ENCODE peak calls at places on chromosome 4, in seven cellular contexts. O is heart right ventricle, W is right lobe of liver, D is astrocyte of the spinal cord, L is fibroblast of the aortic adventitia, A is osteoblast, S is mesendoderm. Y is an unnamed sample.

GRCh38 chr4:80539190-80539589 is 203.7 kb downstream of the CFAP299 start:
- DNase-seq in D (no peak), W (no peak), O (no peak), L (no peak), S (peak; percentile 44), A (no peak), Y (no peak)

GRCh38 chr4:80615099-80615498 is 279.6 kb downstream of the CFAP299 start:
- DNase-seq in L (no peak), D (no peak), W (no peak), S (no peak), A (no peak), O (no peak), Y (no peak)

GRCh38 chr4:648579-649292 is 23.4 kb downstream of the PDE6B start:
- DNase-seq in W (no peak), D (no peak), L (no peak), O (no peak), S (peak; percentile 22), A (peak; percentile 55), Y (no peak)

GRCh38 chr4:1345905-1346780 is 865 bp upstream of the UVSSA start:
- DNase-seq in W (peak; percentile 55), A (peak; percentile 94), O (peak; percentile 57), L (peak; percentile 29), S (peak; percentile 86), D (peak; percentile 43), Y (peak; percentile 40)

GRCh38 chr4:4853371-4853823 is 6.1 kb upstream of the MSX1 start:
- DNase-seq in D (no peak), A (peak; percentile 86), S (peak; percentile 34), O (no peak), L (no peak), W (no peak), Y (no peak)

GRCh38 chr4:151152033-151152432 is 52.6 kb downstream of the RPS3A start:
- DNase-seq in L (peak; percentile 82), A (peak; percentile 9), D (no peak), O (no peak), W (no peak), S (peak; percentile 13), Y (peak; percentile 69)

GRCh38 chr4:162163892-162164759 is at the start of gene FSTL5:
- DNase-seq in S (peak; percentile 99), D (peak; percentile 79), L (no peak), W (peak; percentile 26), O (peak; percentile 5), A (no peak), Y (peak; percentile 25)

GRCh38 chr4:45186249-45186648 is 459.9 kb upstream of the GNPDA2 start:
- DNase-seq in O (no peak), L (no peak), A (no peak), W (no peak), S (no peak), D (no peak), Y (no peak)

GRCh38 chr4:132593717-132594400 is 555.2 kb upstream of the PCDH10 start:
- DNase-seq in A (no peak), L (no peak), O (no peak), D (peak; percentile 16), W (no peak), S (no peak), Y (no peak)

GRCh38 chr4:56668267-56668666 is 12.8 kb downstream of the HOPX start:
- DNase-seq in S (peak; percentile 71), O (no peak), A (no peak), D (no peak), W (no peak), L (no peak), Y (peak; percentile 43)

GRCh38 chr4:6162885-6163284 is 37.5 kb downstream of the JAKMIP1 start:
- DNase-seq in O (no peak), A (no peak), D (no peak), L (no peak), W (no peak), S (no peak), Y (no peak)

GRCh38 chr4:169773889-169774288 is 16.1 kb upstream of the HPF1 start:
- DNase-seq in L (no peak), D (no peak), S (no peak), W (no peak), A (no peak), O (no peak), Y (no peak)

GRCh38 chr4:6085028-6085942 is 67.1 kb upstream of the C4orf50 start:
- DNase-seq in A (no peak), W (no peak), S (no peak), D (no peak), L (no peak), O (no peak), Y (no peak)

GRCh38 chr4:11426716-11427115 is 2.0 kb downstream of the HS3ST1 start:
- DNase-seq in A (peak; percentile 73), L (peak; percentile 41), S (peak; percentile 29), O (no peak), D (peak; percentile 5), W (no peak), Y (peak; percentile 43)

GRCh38 chr4:40887690-40888089 is 137.9 kb downstream of the NSUN7 start:
- DNase-seq in S (no peak), D (peak; percentile 77), O (no peak), A (peak; percentile 83), L (peak; percentile 35), W (no peak), Y (peak; percentile 83)

GRCh38 chr4:1402516-1403101 is 3.6 kb downstream of the NKX1-1 start:
- DNase-seq in O (no peak), A (peak; percentile 90), S (no peak), D (no peak), W (no peak), L (no peak), Y (no peak)

GRCh38 chr4:7646384-7647061 is 211.8 kb upstream of the PSAPL1 start:
- DNase-seq in W (peak; percentile 36), O (no peak), L (no peak), D (no peak), S (no peak), A (peak; percentile 65), Y (no peak)

GRCh38 chr4:87250294-87250693 is 29.9 kb upstream of the KLHL8 start:
- DNase-seq in A (no peak), L (no peak), S (no peak), O (no peak), D (no peak), W (no peak), Y (no peak)

GRCh38 chr4:182578402-182578801 is 335.2 kb downstream of the TENM3 start:
- DNase-seq in O (no peak), S (peak; percentile 93), W (no peak), L (peak; percentile 22), D (peak; percentile 60), A (peak; percentile 63), Y (peak; percentile 28)

DNA sequence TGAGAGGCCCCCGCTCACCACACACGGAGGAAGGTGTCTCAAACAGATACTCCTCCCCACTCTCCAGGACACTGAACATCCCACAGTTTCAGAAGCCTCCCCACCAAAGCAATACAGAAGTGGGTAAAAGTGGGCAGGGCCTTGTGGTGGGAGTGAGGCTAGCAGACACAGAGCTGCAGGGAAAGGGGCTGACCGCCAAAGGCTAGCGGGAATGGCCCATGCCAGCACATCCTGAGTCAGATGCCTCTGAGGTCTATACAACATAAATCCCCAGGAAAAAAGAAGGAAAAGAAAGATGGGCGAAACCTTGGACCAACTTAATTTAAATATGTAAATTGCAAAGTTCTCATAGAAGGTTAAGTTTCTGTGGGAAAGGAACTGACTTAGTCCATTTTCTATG is 21.9 kb upstream of the ARHGAP10 start:
- DNase-seq in L (peak; percentile 73), D (peak; percentile 86), S (no peak), A (no peak), W (no peak), O (no peak), Y (peak; percentile 50)
- H3K4me3 ChIP-seq in L (no peak overlapping the region), D (no peak overlapping the region), S (no peak overlapping the region), A (no peak overlapping the region), W (no peak overlapping the region), O (no peak overlapping the region), Y (no peak overlapping the region)

GRCh38 chr4:38654273-38654672 is 9.7 kb upstream of the KLF3 start:
- DNase-seq in A (no peak), O (no peak), W (no peak), L (no peak), S (peak; percentile 75), D (no peak), Y (no peak)
- H3K4me3 ChIP-seq in A (no peak overlapping the region), O (no peak overlapping the region), W (no peak overlapping the region), L (no peak overlapping the region), S (no peak overlapping the region), D (no peak overlapping the region), Y (no peak overlapping the region)

DNA sequence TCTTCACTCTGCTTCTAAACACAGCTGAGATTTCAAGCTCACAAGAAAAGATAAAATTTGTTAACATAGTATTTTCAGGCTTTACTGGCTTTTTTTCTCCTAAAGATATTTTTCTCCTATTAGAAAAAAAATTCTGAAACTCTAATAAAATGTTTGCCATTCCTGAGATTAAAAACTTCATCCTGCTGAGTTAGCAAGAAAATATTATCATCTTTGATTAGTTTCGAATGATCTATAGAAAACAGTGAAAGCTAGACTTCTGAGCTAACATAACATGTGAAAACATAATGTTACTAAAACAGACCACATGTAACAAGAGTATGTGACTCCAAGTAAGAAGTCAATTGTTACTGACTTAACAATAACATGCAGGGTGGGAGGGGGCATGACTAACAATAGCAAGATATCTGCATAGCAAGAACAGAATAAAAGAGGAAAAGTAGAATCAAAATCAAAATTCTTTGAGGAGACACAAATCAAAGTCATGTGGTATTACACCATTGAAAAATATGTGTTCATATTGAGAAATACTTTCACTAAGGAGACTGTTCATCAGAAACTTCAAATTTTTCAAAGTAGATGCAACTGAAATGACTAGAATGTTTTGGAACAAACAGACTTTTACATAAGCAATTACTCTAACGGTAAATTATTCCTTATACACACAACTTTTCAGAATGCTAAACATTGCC is 14.5 kb downstream of the TBCK start:
- DNase-seq in D (no peak), A (no peak), W (no peak), L (peak; percentile 73), S (no peak), O (no peak), Y (peak; percentile 64)
- H3K4me3 ChIP-seq in D (no peak overlapping the region), A (no peak overlapping the region), W (no peak overlapping the region), L (no peak overlapping the region), S (no peak overlapping the region), O (no peak overlapping the region), Y (no peak overlapping the region)

GRCh38 chr4:110612631-110613269 is 10.1 kb downstream of the PITX2 start:
- DNase-seq in L (no peak), W (no peak), S (peak; percentile 62), A (peak; percentile 54), O (no peak), D (no peak), Y (no peak)

GRCh38 chr4:110614173-110614948 is 8.5 kb downstream of the PITX2 start:
- DNase-seq in W (no peak), D (no peak), A (no peak), S (peak; percentile 98), O (no peak), L (no peak), Y (no peak)

GRCh38 chr4:110611968-110612447 is 10.9 kb downstream of the PITX2 start:
- DNase-seq in S (peak; percentile 34), L (no peak), W (no peak), A (peak; percentile 44), D (no peak), O (no peak), Y (no peak)

GRCh38 chr4:110614981-110615365 is 7.9 kb downstream of the PITX2 start:
- DNase-seq in S (peak; percentile 72), L (no peak), O (no peak), A (peak; percentile 56), D (no peak), W (no peak), Y (no peak)

DNA sequence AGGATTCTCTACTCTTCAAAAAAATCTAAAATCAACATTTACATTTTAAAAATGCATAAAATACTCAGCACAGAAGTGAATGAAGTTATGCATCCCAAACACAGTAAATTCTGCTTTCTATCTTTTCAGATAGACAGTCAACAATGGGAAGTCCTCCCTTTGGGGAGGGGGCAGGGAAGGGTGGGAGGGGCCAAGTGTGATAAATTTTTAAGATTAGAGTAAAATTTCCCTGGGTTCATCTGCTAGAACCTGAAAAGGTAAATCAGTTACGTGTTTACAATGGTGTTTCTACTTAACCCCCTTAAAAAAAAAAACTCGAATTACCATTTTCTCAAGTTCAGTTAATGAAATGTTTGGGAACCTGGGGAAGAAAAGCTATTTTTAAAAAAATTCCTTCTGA is 9.2 kb downstream of the PITX2 start:
- DNase-seq in L (no peak), A (peak; percentile 32), D (no peak), S (peak; percentile 68), O (no peak), W (no peak), Y (no peak)
- H3K4me3 ChIP-seq in L (no peak overlapping the region), A (no peak overlapping the region), D (no peak overlapping the region), S (peak overlapping the region; percentile 47), O (no peak overlapping the region), W (no peak overlapping the region), Y (no peak overlapping the region)